ENCODE peak calls at places on chromosome X, in four cellular contexts. K, N, T and S are unnamed samples.

GRCh38 chrX:152821145-152821765 is 9.3 kb downstream of the CETN2 start:
- DNase-seq in N (peak), K (peak), T (no peak), S (peak)

GRCh38 chrX:41923925-41924693 is 755 bp upstream of the CASK start:
- DNase-seq in K (peak), N (no peak), T (peak), S (no peak)

GRCh38 chrX:2423293-2423692 is 77.5 kb downstream of the DHRSX start:
- DNase-seq in N (no peak), K (no peak), T (peak), S (no peak)

GRCh38 chrX:26649534-26649933 is 433.6 kb downstream of the MAGEB5 start:
- DNase-seq in T (peak), N (no peak), K (peak), S (no peak)

GRCh38 chrX:2691543-2692220 is 587 bp downstream of the CD99 start:
- DNase-seq in K (peak), T (peak), N (no peak), S (peak)

GRCh38 chrX:10045327-10046000 is 78.3 kb downstream of the CLDN34 start:
- DNase-seq in K (no peak), N (no peak), T (no peak), S (no peak)

GRCh38 chrX:70422886-70423336 is at the start of gene GDPD2:
- DNase-seq in N (no peak), K (peak), T (peak), S (peak)

GRCh38 chrX:152108527-152108926 is 29.9 kb downstream of the MAGEA10 start:
- DNase-seq in T (no peak), K (no peak), N (no peak), S (no peak)

GRCh38 chrX:154317391-154318000 is 21.9 kb downstream of the TKTL1 start:
- DNase-seq in N (no peak), K (peak), T (no peak), S (peak)

GRCh38 chrX:5726246-5726645 is 502.4 kb downstream of the NLGN4X start:
- DNase-seq in T (peak), N (no peak), K (no peak), S (no peak)

GRCh38 chrX:57651169-57651919 is 28.7 kb downstream of the NLRP2B start:
- DNase-seq in T (no peak), K (no peak), N (no peak), S (no peak)

GRCh38 chrX:68931345-68931744 is 102.5 kb downstream of the EFNB1 start:
- DNase-seq in N (no peak), K (no peak), T (no peak), S (no peak)

GRCh38 chrX:103012945-103013344 is 51.0 kb downstream of the BEX1 start:
- DNase-seq in K (no peak), N (no peak), T (no peak), S (no peak)

GRCh38 chrX:54422168-54422567 is 18.0 kb upstream of the TSR2 start:
- DNase-seq in T (no peak), N (no peak), K (no peak), S (no peak)

GRCh38 chrX:38899650-38900049 is 98.4 kb downstream of the MID1IP1 start:
- DNase-seq in K (no peak), N (no peak), T (no peak), S (no peak)

GRCh38 chrX:137031039-137031438 is 2.8 kb downstream of the GPR101 start:
- DNase-seq in T (no peak), N (no peak), K (no peak), S (no peak)

GRCh38 chrX:131366387-131366786 is 77.3 kb upstream of the IGSF1 start:
- DNase-seq in N (no peak), T (no peak), K (peak), S (no peak)

GRCh38 chrX:9794495-9794894 is 8.3 kb downstream of the SHROOM2 start:
- DNase-seq in K (no peak), N (no peak), T (no peak), S (no peak)

GRCh38 chrX:68665502-68665901 is 18.0 kb downstream of the STARD8 start:
- DNase-seq in N (no peak), K (no peak), T (no peak), S (no peak)

GRCh38 chrX:44299177-44299576 is 44.3 kb downstream of the EFHC2 start:
- DNase-seq in K (no peak), N (no peak), T (no peak), S (no peak)

GRCh38 chrX:115602729-115603389 is 41.9 kb downstream of the PLS3 start:
- DNase-seq in K (no peak), T (no peak), N (no peak), S (no peak)

GRCh38 chrX:83512111-83512510 is 4.0 kb downstream of the POU3F4 start:
- DNase-seq in K (no peak), T (peak), N (no peak), S (no peak)

GRCh38 chrX:10537308-10537707 is 83.1 kb downstream of the MID1 start:
- DNase-seq in K (no peak), T (no peak), N (no peak), S (no peak)

GRCh38 chrX:153063315-153063714 is 7.0 kb downstream of the PNMA3 start:
- DNase-seq in N (no peak), T (peak), K (no peak), S (no peak)

GRCh38 chrX:108313662-108314061 is 124.6 kb downstream of the COL4A6 start:
- DNase-seq in T (no peak), N (no peak), K (no peak), S (no peak)

GRCh38 chrX:123807825-123808416 is 51.9 kb upstream of the XIAP start:
- DNase-seq in T (peak), N (no peak), K (no peak), S (no peak)

GRCh38 chrX:149829751-149830191 is 48.0 kb downstream of the MAGEA9 start:
- DNase-seq in K (no peak), T (peak), N (no peak), S (no peak)

GRCh38 chrX:109270580-109271484 is 211.1 kb downstream of the GUCY2F start:
- DNase-seq in K (no peak), N (no peak), T (peak), S (no peak)

GRCh38 chrX:148930330-148930729 is 429.9 kb downstream of the AFF2 start:
- DNase-seq in T (no peak), N (no peak), K (no peak), S (no peak)

GRCh38 chrX:71131510-71131909 is 13.1 kb downstream of the MED12 start:
- DNase-seq in K (no peak), N (no peak), T (no peak), S (no peak)

GRCh38 chrX:101252634-101253033 is 33.0 kb downstream of the DRP2 start:
- DNase-seq in K (no peak), T (peak), N (no peak), S (no peak)

DNA sequence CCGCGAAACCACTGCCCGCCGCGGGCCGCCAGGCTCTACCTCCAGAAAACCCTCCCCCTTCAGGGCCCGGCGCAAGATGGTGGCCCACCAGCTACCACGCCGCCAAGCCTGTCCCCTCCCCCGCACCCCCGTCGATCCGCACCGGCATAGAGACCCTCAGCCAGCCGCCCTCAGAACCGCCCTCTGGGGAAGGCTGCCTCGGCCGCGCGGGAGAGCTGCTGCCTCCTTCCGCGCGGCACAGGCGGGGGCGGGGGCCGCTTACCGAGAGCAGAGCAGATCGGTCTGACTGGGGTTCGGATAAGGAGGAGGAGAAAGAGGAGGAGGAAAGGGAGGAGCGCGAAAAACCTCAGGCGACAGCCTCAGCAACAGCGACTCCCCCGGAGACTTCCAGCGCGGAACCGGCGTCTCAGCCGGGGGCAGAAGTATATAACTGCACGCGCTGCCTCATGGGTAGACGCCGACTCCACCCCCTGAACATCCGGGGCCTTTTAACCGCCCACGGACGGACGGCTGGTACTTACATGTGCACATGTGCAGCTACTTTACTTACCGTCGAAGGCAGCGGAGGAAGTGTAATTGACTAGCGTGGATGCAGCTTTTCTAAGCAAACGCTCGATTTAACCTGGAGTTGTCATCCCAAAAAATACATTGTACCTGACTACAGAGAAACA is at the start of gene ZNF280C:
- DNase-seq in T (peak), K (peak), N (peak), S (peak)
- TF ChIP-seq CTCF in T (peak), K (peak), N (peak), S (no peak)

GRCh38 chrX:47047989-47048388 is 30.3 kb upstream of the RGN start:
- DNase-seq in K (peak), N (no peak), T (no peak), S (no peak)
- TF ChIP-seq CTCF in K (no peak), N (no peak), T (no peak), S (no peak)

GRCh38 chrX:16039363-16039762 is 84.0 kb upstream of the GRPR start:
- DNase-seq in N (no peak), T (no peak), K (no peak), S (no peak)

GRCh38 chrX:16039834-16040233 is 83.5 kb upstream of the GRPR start:
- DNase-seq in K (no peak), N (no peak), T (no peak), S (no peak)

GRCh38 chrX:16042980-16043379 is 80.4 kb upstream of the GRPR start:
- DNase-seq in K (no peak), N (no peak), T (no peak), S (no peak)
- TF ChIP-seq CTCF in K (no peak), N (no peak), T (no peak), S (no peak)

DNA sequence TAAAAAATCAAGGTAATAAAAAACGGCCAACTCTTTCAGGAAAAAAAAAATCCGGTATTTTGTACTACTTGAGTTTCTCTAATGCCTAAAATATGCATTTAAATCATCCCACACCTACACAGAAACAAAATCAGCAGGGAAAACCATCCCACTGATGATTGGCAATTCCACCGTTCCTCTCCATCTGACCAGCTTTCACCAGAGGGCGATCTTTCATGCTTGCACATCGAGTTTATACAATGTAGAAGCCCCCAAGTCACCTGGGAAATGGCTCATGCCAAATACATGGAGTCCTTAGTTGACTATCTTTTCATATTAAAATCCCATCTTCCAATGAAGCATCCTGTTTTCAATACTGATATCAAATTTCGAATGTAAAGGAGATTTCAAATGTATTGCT is 69.2 kb downstream of the PTCHD1 start:
- DNase-seq in N (no peak), K (peak), T (no peak), S (no peak)
- TF ChIP-seq CTCF in N (peak), K (peak), T (peak), S (peak)

GRCh38 chrX:49877397-49878101 is 1.7 kb upstream of the USP27X start:
- DNase-seq in N (no peak), K (no peak), T (no peak), S (no peak)

GRCh38 chrX:49878834-49879655 is at the start of gene USP27X:
- DNase-seq in K (peak), N (peak), T (peak), S (peak)

GRCh38 chrX:49878128-49878833 is 1.0 kb upstream of the USP27X start:
- DNase-seq in K (no peak), N (no peak), T (no peak), S (no peak)

GRCh38 chrX:49879656-49880277 is 483 bp downstream of the USP27X start:
- DNase-seq in K (peak), T (no peak), N (no peak), S (no peak)

GRCh38 chrX:49876750-49877149 is 2.5 kb upstream of the USP27X start:
- DNase-seq in T (peak), K (peak), N (no peak), S (no peak)
- TF ChIP-seq CTCF in T (peak), K (peak), N (peak), S (peak)

GRCh38 chrX:1391707-1392375 is at the start of gene SLC25A6:
- DNase-seq in T (peak), N (peak), K (peak), S (peak)
- TF ChIP-seq CTCF in T (no peak), N (peak), K (peak), S (no peak)

GRCh38 chrX:48474127-48474526 is 1.9 kb upstream of the FTSJ1 start:
- DNase-seq in K (no peak), N (no peak), T (no peak), S (no peak)
- TF ChIP-seq CTCF in K (peak), N (peak), T (peak), S (no peak)

GRCh38 chrX:31039327-31039711 is 32.5 kb downstream of the FTHL17 start:
- DNase-seq in K (no peak), T (no peak), N (no peak), S (no peak)
- TF ChIP-seq CTCF in K (no peak), T (no peak), N (no peak), S (no peak)

GRCh38 chrX:104310084-104310483 is 55.4 kb upstream of the ESX1 start:
- DNase-seq in N (no peak), K (no peak), T (peak), S (no peak)
- TF ChIP-seq CTCF in N (peak), K (peak), T (peak), S (no peak)

GRCh38 chrX:11760958-11761357 is 2.9 kb downstream of the MSL3 start:
- DNase-seq in K (no peak), N (no peak), T (no peak), S (no peak)
- TF ChIP-seq CTCF in K (no peak), N (no peak), T (no peak), S (no peak)